ENCODE peak calls at places on chromosomes 12 and 14, in eight cellular contexts. O is lower lobe of right lung; D is naive thymus-derived CD4-positive, alpha-beta T cell; A is tibial artery; K is heart right ventricle; R is CD8-positive, alpha-beta T cell; E is aorta; U is CD8-positive, alpha-beta memory T cell. I is an unnamed sample.

GRCh38 chr14:101364503-101365328 is 196.6 kb upstream of the DIO3 start:
- DNase-seq in D (no peak), O (no peak), A (peak), U (no peak), R (no peak), E (peak), K (no peak), I (no peak)

GRCh38 chr14:90521121-90521929 is 124.5 kb downstream of the CALM1 start:
- DNase-seq in R (no peak), K (no peak), A (no peak), D (no peak), E (peak), O (peak), U (no peak), I (no peak)

GRCh38 chr12:121494093-121494787 is 86.6 kb downstream of the KDM2B start:
- DNase-seq in A (no peak), K (peak), O (no peak), D (peak), U (peak), R (peak), E (peak), I (peak)

GRCh38 chr14:61116369-61116768 is 135.3 kb downstream of the SLC38A6 start:
- DNase-seq in O (no peak), A (no peak), E (no peak), R (no peak), K (no peak), U (no peak), D (no peak), I (no peak)

GRCh38 chr12:131631230-131631629 is 79.7 kb upstream of the SFSWAP start:
- DNase-seq in E (no peak), R (no peak), O (no peak), K (no peak), U (no peak), D (no peak), A (no peak), I (no peak)

GRCh38 chr12:53955036-53955775 is 503 bp downstream of the HOXC12 start:
- DNase-seq in U (no peak), E (peak), K (no peak), R (no peak), O (no peak), D (no peak), A (no peak), I (no peak)

GRCh38 chr14:69812725-69813124 is 15.7 kb upstream of the SLC10A1 start:
- DNase-seq in A (no peak), D (no peak), U (no peak), E (no peak), K (no peak), O (no peak), R (no peak), I (no peak)

GRCh38 chr12:16350682-16351081 is 3.2 kb downstream of the MGST1 start:
- DNase-seq in K (peak), A (peak), U (no peak), O (peak), R (no peak), D (no peak), E (no peak), I (no peak)

GRCh38 chr14:74049886-74050495 is 30.8 kb downstream of the BBOF1 start:
- DNase-seq in A (no peak), E (no peak), R (no peak), K (no peak), O (no peak), D (no peak), U (no peak), I (no peak)

GRCh38 chr14:104986487-104987164 is 1.0 kb downstream of the CLBA1 start:
- DNase-seq in E (no peak), K (no peak), O (peak), U (no peak), A (no peak), D (no peak), R (no peak), I (no peak)

GRCh38 chr12:8088574-8088973 is 6.5 kb downstream of the NECAP1 start:
- DNase-seq in D (no peak), R (peak), O (no peak), E (no peak), A (no peak), K (no peak), U (peak), I (no peak)

GRCh38 chr14:80215756-80216581 is 4.7 kb upstream of the DIO2 start:
- DNase-seq in R (no peak), D (no peak), O (no peak), U (no peak), E (no peak), A (no peak), K (peak), I (no peak)

GRCh38 chr12:113154351-113154973 is 4.9 kb downstream of the CFAP73 start:
- DNase-seq in E (no peak), A (no peak), K (no peak), D (no peak), R (no peak), U (no peak), O (no peak), I (no peak)

GRCh38 chr14:76773188-76773885 is 12.1 kb downstream of the VASH1 start:
- DNase-seq in A (peak), E (peak), U (no peak), O (peak), D (no peak), R (no peak), K (peak), I (no peak)

GRCh38 chr14:103138483-103139370 is 15.5 kb downstream of the TNFAIP2 start:
- DNase-seq in O (peak), R (no peak), K (no peak), E (peak), A (no peak), U (no peak), D (no peak), I (no peak)
- H3K27ac ChIP-seq in O (peak), R (no peak), K (peak), E (no peak), A (no peak), U (no peak), D (no peak), I (no peak)

GRCh38 chr12:92143280-92143679 is 2.4 kb downstream of the BTG1 start:
- DNase-seq in A (no peak), D (no peak), K (no peak), R (no peak), O (no peak), E (no peak), U (no peak), I (no peak)
- H3K4me3 ChIP-seq in A (peak), D (peak), K (peak), R (peak), O (peak), E (peak), U (peak), I (no peak)

GRCh38 chr12:116562090-116562489 is 2.9 kb downstream of the MAP1LC3B2 start:
- DNase-seq in K (no peak), R (no peak), U (no peak), D (no peak), A (no peak), O (no peak), E (no peak), I (no peak)

GRCh38 chr12:116563262-116563661 is 4.1 kb downstream of the MAP1LC3B2 start:
- DNase-seq in E (no peak), U (no peak), O (no peak), D (no peak), K (no peak), A (no peak), R (no peak), I (no peak)

GRCh38 chr12:116559330-116560080 is at the start of gene MAP1LC3B2:
- DNase-seq in O (peak), R (peak), E (peak), A (peak), D (peak), U (peak), K (no peak), I (no peak)

GRCh38 chr12:116559080-116559329 is 176 bp upstream of the MAP1LC3B2 start:
- DNase-seq in K (no peak), O (no peak), D (no peak), A (no peak), U (no peak), R (no peak), E (no peak), I (no peak)

DNA sequence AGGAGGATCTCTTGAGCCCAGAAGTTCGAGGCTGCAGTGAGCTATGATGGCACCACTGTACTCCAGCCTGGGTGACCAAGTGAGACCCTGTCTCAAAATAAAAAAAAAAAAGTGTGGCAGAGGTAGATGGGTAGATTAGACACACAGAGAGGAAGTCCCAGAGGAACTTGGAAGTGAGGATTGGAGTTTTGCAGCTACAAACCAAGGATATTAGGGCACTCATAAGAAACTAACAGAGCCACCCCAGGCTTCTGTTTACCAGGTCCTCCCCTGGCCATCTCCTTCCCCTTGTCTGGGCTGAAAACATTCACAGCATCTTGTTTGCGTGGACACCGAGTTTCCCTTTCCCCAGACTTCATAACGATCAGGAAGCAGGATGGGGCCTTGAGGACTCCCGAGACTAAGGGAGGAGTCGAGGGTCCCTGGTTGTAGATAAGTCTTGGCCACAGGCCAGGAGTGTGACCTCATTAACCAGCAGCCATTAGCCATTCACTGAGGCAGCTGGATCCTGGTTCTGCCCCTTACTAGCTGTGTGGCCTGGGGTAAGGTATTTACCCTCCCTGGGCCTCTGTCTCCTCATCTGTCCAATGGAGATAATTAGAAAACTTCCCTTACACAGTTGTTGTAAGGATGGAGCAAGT is 2.1 kb downstream of the MAP1LC3B2 start:
- DNase-seq in D (no peak), U (no peak), O (no peak), E (no peak), K (no peak), R (no peak), A (no peak), I (no peak)
- H3K27ac ChIP-seq in D (no peak), U (no peak), O (no peak), E (no peak), K (no peak), R (no peak), A (no peak), I (no peak)

DNA sequence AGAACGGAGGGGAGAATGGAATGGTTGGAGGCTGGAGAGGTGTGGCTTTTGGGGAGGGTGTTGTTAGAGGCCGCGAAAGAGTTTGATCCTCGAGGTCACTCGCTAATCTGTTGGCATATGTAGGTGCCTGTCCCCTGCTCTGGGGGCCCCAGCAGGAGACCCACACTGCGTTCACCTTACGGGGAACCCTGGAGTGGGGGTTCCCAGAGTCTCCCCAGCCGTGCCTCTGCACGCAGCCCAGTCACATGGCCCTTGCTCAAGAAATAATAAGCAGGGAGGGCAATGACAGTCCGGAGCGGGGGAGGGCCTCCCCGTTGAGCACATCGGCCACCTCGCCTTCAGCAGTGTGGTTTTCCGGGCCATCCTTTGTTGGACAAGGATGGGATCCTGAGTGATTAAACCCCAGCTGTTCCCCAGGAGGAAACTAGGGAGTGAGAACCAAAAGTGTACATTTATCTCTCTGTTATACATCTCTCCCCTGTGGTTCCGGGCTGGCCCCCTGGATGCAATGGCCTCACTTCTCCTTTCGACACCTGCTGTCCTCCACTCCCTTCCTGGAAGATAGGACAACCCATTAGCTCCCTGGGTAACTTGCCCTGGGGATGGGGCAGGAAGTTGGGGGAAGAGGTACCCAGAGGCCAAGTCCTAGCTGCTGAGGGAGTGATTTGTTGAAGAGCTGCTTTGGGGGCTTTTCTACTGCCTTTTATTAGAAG is 1.3 kb downstream of the PLEKHG3 start:
- DNase-seq in K (peak), U (no peak), O (no peak), R (no peak), E (peak), D (no peak), A (peak), I (no peak)
- H3K4me3 ChIP-seq in K (peak), U (peak), O (peak), R (peak), E (peak), D (peak), A (peak), I (peak)

GRCh38 chr12:31316964-31317363 is 9.0 kb downstream of the SINHCAF start:
- DNase-seq in E (no peak), A (no peak), D (no peak), R (no peak), O (no peak), K (no peak), U (no peak), I (no peak)
- H3K27ac ChIP-seq in E (no peak), A (no peak), D (peak), R (peak), O (peak), K (peak), U (peak), I (no peak)

GRCh38 chr12:4307593-4308333 is 13.2 kb upstream of the TIGAR start:
- DNase-seq in R (no peak), E (peak), O (peak), D (no peak), U (no peak), K (peak), A (peak), I (peak)
- H3K4me3 ChIP-seq in R (no peak), E (no peak), O (peak), D (no peak), U (no peak), K (no peak), A (no peak), I (no peak)

DNA sequence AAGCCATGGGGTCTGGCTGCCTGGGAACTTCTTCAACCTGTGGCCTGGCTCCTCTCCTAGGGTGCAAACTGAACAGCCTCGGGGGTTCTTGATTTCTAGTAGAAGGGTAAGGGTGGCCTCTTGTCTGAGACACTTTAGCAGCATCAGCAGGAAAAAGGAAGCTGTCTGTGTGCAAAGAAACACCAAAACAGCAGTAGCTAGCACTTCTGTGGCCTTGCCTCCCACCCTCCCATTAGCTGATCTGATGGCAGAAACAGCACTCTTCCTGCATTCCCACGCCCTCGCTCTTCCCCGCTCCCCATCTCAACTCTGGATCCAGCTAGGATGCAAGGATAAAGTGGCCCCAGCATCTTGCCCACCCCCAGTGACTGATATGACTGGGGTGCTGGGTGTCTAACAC is 20.7 kb downstream of the SLC7A8 start:
- DNase-seq in A (no peak), K (no peak), O (no peak), E (no peak), D (no peak), R (no peak), U (no peak), I (no peak)
- H3K27ac ChIP-seq in A (no peak), K (no peak), O (no peak), E (no peak), D (no peak), R (no peak), U (no peak), I (no peak)

DNA sequence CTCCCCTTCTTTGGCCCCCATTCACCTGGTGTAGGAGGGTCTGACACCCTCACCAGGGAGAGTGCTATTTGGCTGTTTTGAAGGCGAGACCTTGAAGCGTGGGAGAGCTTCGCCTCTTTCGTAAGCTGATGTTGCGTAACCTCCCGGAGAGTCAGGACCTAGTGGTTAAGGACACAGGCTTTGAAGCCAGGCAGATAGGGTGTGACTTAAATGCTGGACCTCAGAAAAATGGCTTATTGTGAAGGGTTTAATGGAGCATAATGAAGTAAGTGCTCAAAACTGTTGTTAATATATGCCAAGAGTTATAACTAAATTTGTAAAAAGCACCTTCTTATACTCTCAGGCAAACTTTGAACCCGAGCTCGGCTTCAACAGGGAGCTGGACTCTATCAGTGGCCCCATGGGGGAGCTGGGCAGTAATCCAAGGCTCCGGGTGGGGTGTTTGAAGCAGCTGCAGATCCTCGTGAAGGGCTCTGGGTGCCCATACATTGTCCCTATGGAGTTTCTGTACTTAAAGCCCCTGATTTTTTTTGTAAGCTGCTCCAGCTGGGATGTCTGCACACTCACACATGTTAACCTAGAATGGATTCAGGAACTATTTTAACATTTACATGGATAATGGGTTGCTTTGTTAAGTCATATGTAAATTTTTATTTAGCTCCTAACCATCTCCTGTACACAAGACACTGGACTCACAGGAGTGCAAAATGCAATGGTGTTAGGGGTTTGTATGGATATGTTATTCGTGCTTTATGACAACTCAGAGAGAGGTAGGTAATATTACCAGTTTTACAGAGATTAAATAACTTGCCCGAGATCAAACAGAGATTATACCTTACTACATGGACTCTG is 26.0 kb downstream of the PPFIBP1 start:
- DNase-seq in R (no peak), O (peak), A (peak), D (no peak), U (no peak), K (peak), E (peak), I (no peak)
- H3K4me3 ChIP-seq in R (no peak), O (peak), A (no peak), D (no peak), U (no peak), K (no peak), E (no peak), I (no peak)

GRCh38 chr12:15090441-15090840 is 117.6 kb downstream of the PDE6H start:
- DNase-seq in O (no peak), K (no peak), R (no peak), A (no peak), U (no peak), D (no peak), E (no peak), I (no peak)
- H3K27ac ChIP-seq in O (no peak), K (no peak), R (no peak), A (peak), U (no peak), D (no peak), E (no peak), I (no peak)

GRCh38 chr12:52521581-52522266 is 1.5 kb upstream of the KRT5 start:
- DNase-seq in O (no peak), A (no peak), R (no peak), U (no peak), E (no peak), K (no peak), D (no peak), I (no peak)

GRCh38 chr12:52521175-52521574 is 981 bp upstream of the KRT5 start:
- DNase-seq in O (no peak), A (no peak), D (no peak), E (no peak), R (no peak), U (no peak), K (no peak), I (no peak)

GRCh38 chr12:52523825-52524224 is 3.6 kb upstream of the KRT5 start:
- DNase-seq in E (no peak), U (no peak), R (no peak), K (no peak), D (no peak), A (no peak), O (no peak), I (no peak)

GRCh38 chr12:52524241-52524897 is 4.2 kb upstream of the KRT5 start:
- DNase-seq in E (no peak), U (no peak), O (no peak), D (no peak), R (no peak), K (no peak), A (no peak), I (no peak)

DNA sequence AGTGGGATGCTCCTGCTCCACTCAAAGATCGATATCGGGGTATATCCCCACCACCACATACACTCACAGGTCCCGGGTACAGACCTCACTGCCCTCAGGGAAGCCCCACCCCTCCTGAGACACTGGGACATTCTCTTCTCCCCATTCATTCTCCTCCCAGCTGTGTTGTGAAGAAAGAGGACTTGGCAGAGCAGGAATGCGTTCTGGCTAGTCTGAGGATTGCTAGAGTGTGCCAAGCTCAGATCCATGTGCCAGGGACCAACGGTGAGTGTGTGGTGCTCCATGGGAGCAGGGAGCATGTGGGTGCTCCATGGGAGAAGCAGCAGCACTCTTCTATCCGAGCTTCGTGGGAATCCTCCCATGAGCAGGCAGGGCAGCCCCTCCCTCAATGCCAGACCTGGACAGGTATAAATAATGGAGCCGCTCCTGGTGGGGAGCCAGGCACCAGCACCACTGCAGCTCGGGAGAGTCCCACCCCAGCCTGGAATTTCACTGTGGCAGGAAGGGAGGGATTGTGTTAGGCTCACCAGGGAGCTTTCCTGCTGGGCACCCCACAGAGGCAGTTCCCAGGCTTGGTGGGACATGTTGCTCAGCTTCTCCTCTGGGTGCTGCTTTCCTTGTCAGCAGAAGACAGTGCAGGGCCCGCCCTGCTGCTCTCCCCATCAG is 2.3 kb upstream of the KRT5 start:
- DNase-seq in R (no peak), K (no peak), U (no peak), A (no peak), E (no peak), D (no peak), O (no peak), I (no peak)
- H3K4me3 ChIP-seq in R (no peak), K (no peak), U (no peak), A (no peak), E (no peak), D (no peak), O (no peak), I (no peak)

I was measured in iPS DF 6.9.